ENCODE peak calls at places on chromosome 15, in ten cellular contexts. E is epithelial cell of esophagus, B is tibial nerve, X is cardiac muscle cell, T is adrenal gland, S is fibroblast of lung, F is fibroblast of mammary gland, U is breast epithelium, R is AG04450, W is IMR-90. J is an unnamed sample.

GRCh38 chr15:66138096-66138783 is 115.3 kb downstream of the MEGF11 start:
- DNase-seq in E (no peak), B (no peak), X (peak; percentile 42), T (peak; percentile 57), S (no peak), F (no peak), U (no peak), R (no peak), W (no peak), J (no peak)

GRCh38 chr15:77060560-77060959 is 10.3 kb downstream of the TSPAN3 start:
- DNase-seq in E (no peak), B (no peak), X (no peak), T (peak; percentile 24), S (peak; percentile 59), F (peak; percentile 76), U (no peak), R (no peak), W (peak; percentile 64), J (no peak)

GRCh38 chr15:71044006-71044405 is 71.3 kb upstream of the THSD4 start:
- DNase-seq in E (peak; percentile 79), B (no peak), X (no peak), T (no peak), S (peak; percentile 79), F (peak; percentile 91), U (no peak), R (no peak), W (peak; percentile 82), J (peak; percentile 33)

GRCh38 chr15:67943961-67944674 is 104.3 kb upstream of the RNU6-1 start:
- DNase-seq in E (no peak), B (no peak), X (no peak), T (no peak), S (no peak), F (peak; percentile 13), U (no peak), R (no peak), W (no peak), J (no peak)

GRCh38 chr15:94322141-94322540 is 90.8 kb downstream of the MCTP2 start:
- DNase-seq in E (no peak), B (no peak), X (no peak), T (no peak), S (peak; percentile 2), F (no peak), U (no peak), R (no peak), W (peak; percentile 25), J (no peak)

GRCh38 chr15:56758770-56759449 is 25.6 kb upstream of the ZNF280D start:
- DNase-seq in E (peak; percentile 78), B (no peak), X (no peak), T (no peak), S (peak; percentile 91), F (peak; percentile 58), U (no peak), R (no peak), W (peak; percentile 79), J (peak; percentile 41)

GRCh38 chr15:42494998-42495360 is 455 bp upstream of the SNAP23 start:
- DNase-seq in E (peak; percentile 67), B (peak; percentile 75), X (no peak), T (peak; percentile 56), S (peak; percentile 77), F (peak; percentile 67), U (no peak), R (no peak), W (peak; percentile 77), J (no peak)

GRCh38 chr15:92781925-92782453 is 118.1 kb upstream of the CHD2 start:
- DNase-seq in E (no peak), B (no peak), X (peak; percentile 75), T (no peak), S (no peak), F (no peak), U (no peak), R (no peak), W (no peak), J (no peak)

GRCh38 chr15:75059607-75060006 is 36.2 kb downstream of the PPCDC start:
- DNase-seq in E (no peak), B (no peak), X (no peak), T (no peak), S (no peak), F (no peak), U (no peak), R (no peak), W (no peak), J (no peak)

GRCh38 chr15:47218295-47218694 is 499.0 kb upstream of the SEMA6D start:
- DNase-seq in E (no peak), B (no peak), X (no peak), T (no peak), S (peak; percentile 8), F (no peak), U (no peak), R (no peak), W (no peak), J (no peak)

GRCh38 chr15:82848201-82848993 is 39.0 kb downstream of the WHAMM start:
- DNase-seq in E (no peak), B (no peak), X (no peak), T (no peak), S (no peak), F (no peak), U (peak; percentile 17), R (no peak), W (no peak), J (no peak)

GRCh38 chr15:85063088-85063487 is 81.4 kb downstream of the PDE8A start:
- DNase-seq in E (peak; percentile 16), B (no peak), X (no peak), T (no peak), S (no peak), F (no peak), U (no peak), R (no peak), W (peak; percentile 57), J (no peak)

GRCh38 chr15:26771168-26771916 is 1.5 kb downstream of the GABRB3 start:
- DNase-seq in E (peak; percentile 11), B (no peak), X (peak; percentile 92), T (peak; percentile 39), S (no peak), F (no peak), U (no peak), R (no peak), W (no peak), J (no peak)

GRCh38 chr15:42576040-42576594 is 711 bp downstream of the STARD9 start:
- DNase-seq in E (no peak), B (no peak), X (peak; percentile 71), T (no peak), S (no peak), F (no peak), U (no peak), R (no peak), W (no peak), J (no peak)

GRCh38 chr15:80309769-80310384 is 57.9 kb upstream of the CTXND1 start:
- DNase-seq in E (peak; percentile 56), B (no peak), X (peak; percentile 55), T (peak; percentile 54), S (peak; percentile 20), F (peak; percentile 44), U (no peak), R (no peak), W (peak; percentile 34), J (no peak)

GRCh38 chr15:36810656-36811449 is 231.4 kb downstream of the CDIN1 start:
- DNase-seq in E (no peak), B (no peak), X (no peak), T (no peak), S (no peak), F (no peak), U (no peak), R (no peak), W (no peak), J (no peak)
- TF ChIP-seq CTCF in E (peak; percentile 10), B (no peak), X (peak; percentile 26), T (no peak), S (no peak), F (peak; percentile 31), U (no peak), R (peak; percentile 33), W (no peak), J (peak; percentile 27)

GRCh38 chr15:78072080-78072892 is 5.2 kb downstream of the TBC1D2B start:
- DNase-seq in E (peak; percentile 45), B (peak; percentile 68), X (peak; percentile 38), T (peak; percentile 88), S (peak; percentile 40), F (peak; percentile 94), U (no peak), R (no peak), W (peak; percentile 66), J (peak; percentile 81)

GRCh38 chr15:78070049-78070698 is 7.3 kb downstream of the TBC1D2B start:
- DNase-seq in E (peak; percentile 23), B (no peak), X (no peak), T (peak; percentile 53), S (no peak), F (peak; percentile 46), U (no peak), R (no peak), W (no peak), J (no peak)

GRCh38 chr15:78069630-78070029 is 7.9 kb downstream of the TBC1D2B start:
- DNase-seq in E (no peak), B (no peak), X (no peak), T (no peak), S (no peak), F (no peak), U (no peak), R (no peak), W (no peak), J (no peak)

GRCh38 chr15:78073026-78073425 is 4.5 kb downstream of the TBC1D2B start:
- DNase-seq in E (no peak), B (no peak), X (no peak), T (no peak), S (no peak), F (no peak), U (no peak), R (no peak), W (no peak), J (no peak)

GRCh38 chr15:78071378-78071777 is 6.1 kb downstream of the TBC1D2B start:
- DNase-seq in E (no peak), B (no peak), X (no peak), T (no peak), S (no peak), F (no peak), U (no peak), R (no peak), W (no peak), J (no peak)
- H3K4me3 ChIP-seq in E (no peak overlapping the region), B (no peak overlapping the region), X (no peak overlapping the region), T (no peak overlapping the region), S (no peak overlapping the region), F (no peak overlapping the region), U (no peak overlapping the region), R (no peak overlapping the region), W (no peak overlapping the region), J (no peak overlapping the region)

GRCh38 chr15:89812126-89812846 is 2.4 kb downstream of the ANPEP start:
- DNase-seq in E (no peak), B (peak; percentile 72), X (no peak), T (peak; percentile 51), S (no peak), F (peak; percentile 87), U (peak; percentile 78), R (no peak), W (no peak), J (no peak)
- TF ChIP-seq CTCF in E (no peak), B (no peak), X (no peak), T (no peak), S (no peak), F (no peak), U (no peak), R (no peak), W (no peak), J (no peak)

DNA sequence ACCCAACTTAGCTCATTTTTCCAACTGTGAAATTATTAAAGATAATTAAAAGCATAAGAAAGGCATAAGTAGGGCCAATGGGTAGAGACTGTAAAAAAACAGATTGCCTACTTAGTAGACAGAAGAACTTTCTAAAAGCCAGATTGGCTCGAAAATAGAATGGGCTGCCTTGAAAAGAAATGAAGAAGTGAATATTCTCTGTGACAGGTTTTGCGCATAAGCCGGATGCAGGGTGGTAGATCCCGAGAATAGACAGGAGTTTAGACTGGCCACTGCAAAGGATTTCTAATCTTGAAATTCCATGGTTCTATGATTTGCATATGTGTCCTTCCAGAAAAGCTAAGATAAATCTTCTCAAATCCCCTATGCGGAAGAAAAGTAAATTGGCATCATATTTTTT is 173.3 kb upstream of the ICE2 start:
- DNase-seq in E (no peak), B (no peak), X (no peak), T (no peak), S (no peak), F (no peak), U (no peak), R (no peak), W (no peak), J (no peak)
- H3K4me3 ChIP-seq in E (no peak overlapping the region), B (no peak overlapping the region), X (no peak overlapping the region), T (no peak overlapping the region), S (no peak overlapping the region), F (no peak overlapping the region), U (no peak overlapping the region), R (no peak overlapping the region), W (no peak overlapping the region), J (no peak overlapping the region)